ENCODE peak calls at places on chromosomes 3 and 15, in ten cellular contexts. V is B cell; R is GM04504; P is Calu3; C is NCI-H1092 treated with DMSO at 0.1 percent for 48 hours; F is tibial artery; S is brain microvascular endothelial cell; X is H7; G is stimulated activated CD8-positive, alpha-beta memory T cell treated with anti-CD3 and anti-CD28 coated beads, Interleukin-7, amount 100 ng/mL, for 1 hour; B is endothelial cell. W is an unnamed sample.

GRCh38 chr3:122030381-122031122 is 8.5 kb upstream of the ILDR1 start:
- DNase-seq in F (no peak), G (no peak), B (no peak), R (peak), P (no peak), C (no peak), S (peak), X (no peak), V (no peak), W (no peak)

GRCh38 chr3:125054436-125055164 is 1.2 kb downstream of the HEG1 start:
- DNase-seq in X (peak), C (no peak), B (no peak), V (peak), F (no peak), P (no peak), R (no peak), S (peak), G (no peak), W (no peak)

GRCh38 chr3:58179235-58180098 is 31.3 kb downstream of the DNASE1L3 start:
- DNase-seq in V (no peak), S (no peak), X (no peak), R (no peak), G (no peak), F (no peak), C (no peak), P (no peak), B (no peak), W (no peak)

GRCh38 chr3:23079976-23080375 is 123.2 kb upstream of the UBE2E2 start:
- DNase-seq in R (no peak), X (no peak), P (peak), B (no peak), S (no peak), V (no peak), C (no peak), G (no peak), F (no peak), W (no peak)

GRCh38 chr15:99435761-99436346 is 129.9 kb upstream of the MEF2A start:
- DNase-seq in S (no peak), G (no peak), C (no peak), B (no peak), X (no peak), F (peak), P (no peak), V (no peak), R (no peak), W (no peak)

GRCh38 chr15:48766196-48766595 is 44.7 kb downstream of the CEP152 start:
- DNase-seq in S (no peak), C (no peak), X (no peak), B (no peak), P (no peak), G (no peak), V (no peak), F (no peak), R (no peak), W (no peak)

GRCh38 chr3:11089931-11090330 is 64.4 kb upstream of the HRH1 start:
- DNase-seq in F (no peak), S (no peak), C (no peak), X (no peak), B (no peak), V (no peak), P (no peak), G (no peak), R (no peak), W (no peak)

GRCh38 chr15:42384597-42384996 is 25.3 kb downstream of the CAPN3 start:
- DNase-seq in V (no peak), F (no peak), B (no peak), C (no peak), X (no peak), P (no peak), G (no peak), R (no peak), S (no peak), W (no peak)

GRCh38 chr3:46671541-46672348 is 21.7 kb downstream of the ALS2CL start:
- DNase-seq in P (no peak), F (peak), X (peak), S (no peak), R (no peak), G (no peak), B (no peak), C (no peak), V (no peak), W (no peak)

GRCh38 chr3:13723676-13724207 is 156.1 kb downstream of the WNT7A start:
- DNase-seq in R (no peak), B (no peak), P (no peak), S (no peak), F (no peak), V (no peak), C (no peak), G (no peak), X (no peak), W (no peak)

GRCh38 chr15:98800437-98801233 is 152.3 kb downstream of the IGF1R start:
- DNase-seq in V (no peak), F (peak), P (peak), B (peak), R (peak), S (peak), G (no peak), X (peak), C (peak), W (peak)

GRCh38 chr3:24496529-24497482 is 2.2 kb upstream of the THRB start:
- DNase-seq in C (no peak), F (peak), G (no peak), X (peak), R (no peak), P (peak), V (peak), B (peak), S (peak), W (no peak)

GRCh38 chr15:90654233-90655124 is 62.7 kb upstream of the BLM start:
- DNase-seq in P (no peak), R (no peak), B (no peak), S (no peak), F (no peak), X (no peak), C (no peak), V (no peak), G (no peak), W (no peak)

GRCh38 chr15:62362608-62363007 is 197.5 kb upstream of the C2CD4B start:
- DNase-seq in P (no peak), S (peak), R (peak), F (peak), V (no peak), B (no peak), X (no peak), C (no peak), G (no peak), W (no peak)